ENCODE peak calls at places on chromosomes 5 and 9, in seven cellular contexts. One of them, this sample, is unnamed.

GRCh38 chr9:113702423-113702755 is 173.7 kb upstream of the ZNF618 start:
- DNase-seq in uterus: no peak
- DNase-seq in PC-9: no peak
- DNase-seq in mammary epithelial cell: no peak
- DNase-seq in Peyer's patch: no peak
- DNase-seq in upper lobe of right lung: no peak
- DNase-seq in heart left ventricle: no peak
- DNase-seq in this sample: no peak

GRCh38 chr5:1011741-1012315 is 3.2 kb downstream of the NKD2 start:
- DNase-seq in uterus: no peak
- DNase-seq in PC-9: peak; percentile 9
- DNase-seq in mammary epithelial cell: no peak
- DNase-seq in Peyer's patch: no peak
- DNase-seq in upper lobe of right lung: peak; percentile 50
- DNase-seq in heart left ventricle: peak; percentile 13
- DNase-seq in this sample: no peak

GRCh38 chr5:31449175-31449574 is 82.7 kb downstream of the DROSHA start:
- DNase-seq in uterus: no peak
- DNase-seq in PC-9: no peak
- DNase-seq in mammary epithelial cell: no peak
- DNase-seq in Peyer's patch: no peak
- DNase-seq in upper lobe of right lung: no peak
- DNase-seq in heart left ventricle: no peak
- DNase-seq in this sample: no peak

GRCh38 chr5:167049043-167049663 is 1242.3 kb upstream of the WWC1 start:
- DNase-seq in uterus: no peak
- DNase-seq in PC-9: peak; percentile 6
- DNase-seq in mammary epithelial cell: peak; percentile 32
- DNase-seq in Peyer's patch: no peak
- DNase-seq in upper lobe of right lung: no peak
- DNase-seq in heart left ventricle: peak; percentile 25
- DNase-seq in this sample: no peak

GRCh38 chr5:168375214-168375613 is 83.8 kb downstream of the WWC1 start:
- DNase-seq in uterus: no peak
- DNase-seq in PC-9: no peak
- DNase-seq in mammary epithelial cell: no peak
- DNase-seq in Peyer's patch: no peak
- DNase-seq in upper lobe of right lung: no peak
- DNase-seq in heart left ventricle: no peak
- DNase-seq in this sample: no peak

GRCh38 chr5:150582281-150582791 is 58.1 kb upstream of the SYNPO start:
- DNase-seq in uterus: peak; percentile 66
- DNase-seq in PC-9: no peak
- DNase-seq in mammary epithelial cell: no peak
- DNase-seq in Peyer's patch: no peak
- DNase-seq in upper lobe of right lung: peak; percentile 78
- DNase-seq in heart left ventricle: peak; percentile 81
- DNase-seq in this sample: no peak

GRCh38 chr5:11608530-11608929 is 295.7 kb downstream of the CTNND2 start:
- DNase-seq in uterus: no peak
- DNase-seq in PC-9: no peak
- DNase-seq in mammary epithelial cell: no peak
- DNase-seq in Peyer's patch: no peak
- DNase-seq in upper lobe of right lung: no peak
- DNase-seq in heart left ventricle: no peak
- DNase-seq in this sample: no peak

GRCh38 chr5:125481506-125482455 is 735.3 kb upstream of the ZNF608 start:
- DNase-seq in uterus: no peak
- DNase-seq in PC-9: no peak
- DNase-seq in mammary epithelial cell: no peak
- DNase-seq in Peyer's patch: no peak
- DNase-seq in upper lobe of right lung: no peak
- DNase-seq in heart left ventricle: no peak
- DNase-seq in this sample: no peak

GRCh38 chr5:59218424-59219045 is 635.7 kb downstream of the RAB3C start:
- DNase-seq in uterus: no peak
- DNase-seq in PC-9: no peak
- DNase-seq in mammary epithelial cell: no peak
- DNase-seq in Peyer's patch: no peak
- DNase-seq in upper lobe of right lung: no peak
- DNase-seq in heart left ventricle: no peak
- DNase-seq in this sample: no peak

GRCh38 chr5:175920506-175920865 is 47.6 kb downstream of the THOC3 start:
- DNase-seq in uterus: no peak
- DNase-seq in PC-9: no peak
- DNase-seq in mammary epithelial cell: no peak
- DNase-seq in Peyer's patch: no peak
- DNase-seq in upper lobe of right lung: no peak
- DNase-seq in heart left ventricle: no peak
- DNase-seq in this sample: no peak

GRCh38 chr5:1003296-1003937 is 5.2 kb upstream of the NKD2 start:
- DNase-seq in uterus: peak; percentile 16
- DNase-seq in PC-9: peak; percentile 80
- DNase-seq in mammary epithelial cell: peak; percentile 95
- DNase-seq in Peyer's patch: peak; percentile 13
- DNase-seq in upper lobe of right lung: peak; percentile 75
- DNase-seq in heart left ventricle: no peak
- DNase-seq in this sample: no peak

GRCh38 chr5:81965510-81965909 is 6.3 kb upstream of the ATG10 start:
- DNase-seq in uterus: no peak
- DNase-seq in PC-9: no peak
- DNase-seq in mammary epithelial cell: peak; percentile 17
- DNase-seq in Peyer's patch: no peak
- DNase-seq in upper lobe of right lung: no peak
- DNase-seq in heart left ventricle: no peak
- DNase-seq in this sample: no peak

GRCh38 chr5:98631311-98632054 is 142.0 kb upstream of the RGMB start:
- DNase-seq in uterus: no peak
- DNase-seq in PC-9: no peak
- DNase-seq in mammary epithelial cell: peak; percentile 34
- DNase-seq in Peyer's patch: no peak
- DNase-seq in upper lobe of right lung: no peak
- DNase-seq in heart left ventricle: no peak
- DNase-seq in this sample: no peak

GRCh38 chr5:142286111-142286510 is 38.7 kb downstream of the SPRY4 start:
- DNase-seq in uterus: no peak
- DNase-seq in PC-9: no peak
- DNase-seq in mammary epithelial cell: no peak
- DNase-seq in Peyer's patch: no peak
- DNase-seq in upper lobe of right lung: no peak
- DNase-seq in heart left ventricle: no peak
- DNase-seq in this sample: no peak

GRCh38 chr5:43386960-43387362 is 25.2 kb downstream of the CCL28 start:
- DNase-seq in uterus: no peak
- DNase-seq in PC-9: no peak
- DNase-seq in mammary epithelial cell: peak; percentile 70
- DNase-seq in Peyer's patch: no peak
- DNase-seq in upper lobe of right lung: no peak
- DNase-seq in heart left ventricle: no peak
- DNase-seq in this sample: no peak

GRCh38 chr5:176540476-176540899 is 3.3 kb upstream of the RNF44 start:
- DNase-seq in uterus: no peak
- DNase-seq in PC-9: no peak
- DNase-seq in mammary epithelial cell: no peak
- DNase-seq in Peyer's patch: no peak
- DNase-seq in upper lobe of right lung: no peak
- DNase-seq in heart left ventricle: peak; percentile 13
- DNase-seq in this sample: no peak

GRCh38 chr5:107282061-107282460 is 388.7 kb downstream of the EFNA5 start:
- DNase-seq in uterus: no peak
- DNase-seq in PC-9: no peak
- DNase-seq in mammary epithelial cell: no peak
- DNase-seq in Peyer's patch: no peak
- DNase-seq in upper lobe of right lung: no peak
- DNase-seq in heart left ventricle: no peak
- DNase-seq in this sample: no peak

DNA sequence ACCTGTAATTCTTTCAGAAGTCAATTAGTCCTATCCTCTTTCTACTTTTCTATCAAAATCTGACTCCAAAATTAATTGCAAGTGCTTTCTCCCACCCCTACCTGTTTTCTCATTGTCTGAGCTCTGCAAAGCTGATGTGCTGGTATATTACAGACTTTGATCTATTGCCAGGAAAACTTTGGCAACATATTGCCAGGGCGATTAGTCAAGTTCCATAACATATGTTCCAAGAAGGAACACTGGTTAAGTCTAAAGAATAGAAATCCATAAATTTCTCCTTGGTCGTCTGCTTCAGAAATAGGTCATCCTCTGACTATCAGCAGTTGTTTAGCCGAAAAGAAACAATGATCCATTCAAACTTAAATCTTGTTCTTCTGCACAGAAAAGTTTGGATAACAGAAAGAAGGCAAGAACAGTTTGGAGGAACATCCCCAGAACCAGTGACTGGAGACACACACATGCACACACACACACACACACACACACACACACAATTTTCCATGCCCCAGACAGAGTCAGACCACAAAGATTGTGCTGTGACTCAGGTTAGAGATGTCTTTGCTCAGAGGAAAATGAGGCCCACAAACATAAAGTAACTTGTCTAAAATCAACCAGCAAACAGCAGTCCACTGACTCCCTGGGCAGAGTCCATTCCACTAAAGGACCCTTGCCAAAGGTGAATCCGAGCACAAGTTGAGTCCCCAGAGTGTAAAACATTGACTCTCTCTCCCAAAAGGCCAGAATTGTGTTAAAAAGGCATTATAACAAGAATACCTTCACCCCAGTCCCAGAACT is 202.1 kb downstream of the DEPDC1B start:
- DNase-seq in uterus: no peak
- DNase-seq in PC-9: no peak
- DNase-seq in mammary epithelial cell: peak; percentile 73
- DNase-seq in Peyer's patch: no peak
- DNase-seq in upper lobe of right lung: no peak
- DNase-seq in heart left ventricle: no peak
- DNase-seq in this sample: no peak
- H3K27ac ChIP-seq in uterus: no peak overlapping the region
- H3K27ac ChIP-seq in PC-9: no peak overlapping the region
- H3K27ac ChIP-seq in mammary epithelial cell: no peak overlapping the region
- H3K27ac ChIP-seq in Peyer's patch: no peak overlapping the region
- H3K27ac ChIP-seq in upper lobe of right lung: no peak overlapping the region
- H3K27ac ChIP-seq in heart left ventricle: no peak overlapping the region
- H3K27ac ChIP-seq in this sample: no peak overlapping the region

GRCh38 chr9:17148324-17148723 is 13.5 kb downstream of the CNTLN start:
- DNase-seq in uterus: no peak
- DNase-seq in PC-9: no peak
- DNase-seq in mammary epithelial cell: no peak
- DNase-seq in Peyer's patch: no peak
- DNase-seq in upper lobe of right lung: no peak
- DNase-seq in heart left ventricle: no peak
- DNase-seq in this sample: no peak
- H3K9me3 ChIP-seq in uterus: no peaks in the 10 kb centered on the region
- H3K9me3 ChIP-seq in PC-9: no peaks in the 10 kb centered on the region
- H3K9me3 ChIP-seq in mammary epithelial cell: no peaks in the 10 kb centered on the region
- H3K9me3 ChIP-seq in Peyer's patch: no peaks in the 10 kb centered on the region
- H3K9me3 ChIP-seq in upper lobe of right lung: no peaks in the 10 kb centered on the region
- H3K9me3 ChIP-seq in heart left ventricle: no peaks in the 10 kb centered on the region
- H3K9me3 ChIP-seq in this sample: no peaks in the 10 kb centered on the region

GRCh38 chr5:57551974-57552537 is 69.4 kb upstream of the ACTBL2 start:
- DNase-seq in uterus: no peak
- DNase-seq in PC-9: no peak
- DNase-seq in mammary epithelial cell: peak; percentile 78
- DNase-seq in Peyer's patch: no peak
- DNase-seq in upper lobe of right lung: no peak
- DNase-seq in heart left ventricle: no peak
- DNase-seq in this sample: no peak
- H3K27ac ChIP-seq in uterus: no peak overlapping the region
- H3K27ac ChIP-seq in PC-9: no peak overlapping the region
- H3K27ac ChIP-seq in mammary epithelial cell: no peak overlapping the region
- H3K27ac ChIP-seq in Peyer's patch: no peak overlapping the region
- H3K27ac ChIP-seq in upper lobe of right lung: no peak overlapping the region
- H3K27ac ChIP-seq in heart left ventricle: no peak overlapping the region
- H3K27ac ChIP-seq in this sample: no peak overlapping the region

GRCh38 chr5:4762316-4762715 is 377.8 kb upstream of the ADAMTS16 start:
- DNase-seq in uterus: no peak
- DNase-seq in PC-9: no peak
- DNase-seq in mammary epithelial cell: no peak
- DNase-seq in Peyer's patch: no peak
- DNase-seq in upper lobe of right lung: no peak
- DNase-seq in heart left ventricle: no peak
- DNase-seq in this sample: no peak

GRCh38 chr5:4758550-4758949 is 381.6 kb upstream of the ADAMTS16 start:
- DNase-seq in uterus: no peak
- DNase-seq in PC-9: no peak
- DNase-seq in mammary epithelial cell: peak; percentile 8
- DNase-seq in Peyer's patch: no peak
- DNase-seq in upper lobe of right lung: no peak
- DNase-seq in heart left ventricle: no peak
- DNase-seq in this sample: no peak
- H3K9me3 ChIP-seq in uterus: no peaks in the 10 kb centered on the region
- H3K9me3 ChIP-seq in PC-9: no peaks in the 10 kb centered on the region
- H3K9me3 ChIP-seq in mammary epithelial cell: no peaks in the 10 kb centered on the region
- H3K9me3 ChIP-seq in Peyer's patch: no peaks in the 10 kb centered on the region
- H3K9me3 ChIP-seq in upper lobe of right lung: no peaks in the 10 kb centered on the region
- H3K9me3 ChIP-seq in heart left ventricle: no peaks in the 10 kb centered on the region
- H3K9me3 ChIP-seq in this sample: peaks cover 4% of the 10 kb centered on the region

GRCh38 chr9:99511723-99512122 is 289.6 kb downstream of the SEC61B start:
- DNase-seq in uterus: no peak
- DNase-seq in PC-9: no peak
- DNase-seq in mammary epithelial cell: no peak
- DNase-seq in Peyer's patch: no peak
- DNase-seq in upper lobe of right lung: no peak
- DNase-seq in heart left ventricle: no peak
- DNase-seq in this sample: no peak
- H3K27ac ChIP-seq in uterus: no peak overlapping the region
- H3K27ac ChIP-seq in PC-9: no peak overlapping the region
- H3K27ac ChIP-seq in mammary epithelial cell: no peak overlapping the region
- H3K27ac ChIP-seq in Peyer's patch: no peak overlapping the region
- H3K27ac ChIP-seq in upper lobe of right lung: no peak overlapping the region
- H3K27ac ChIP-seq in heart left ventricle: no peak overlapping the region
- H3K27ac ChIP-seq in this sample: no peak overlapping the region

GRCh38 chr9:137351781-137352501 is 49.9 kb upstream of the NRARP start:
- DNase-seq in uterus: no peak
- DNase-seq in PC-9: no peak
- DNase-seq in mammary epithelial cell: no peak
- DNase-seq in Peyer's patch: no peak
- DNase-seq in upper lobe of right lung: no peak
- DNase-seq in heart left ventricle: no peak
- DNase-seq in this sample: no peak
- H3K9me3 ChIP-seq in uterus: no peaks in the 10 kb centered on the region
- H3K9me3 ChIP-seq in PC-9: peaks cover 1% of the 10 kb centered on the region
- H3K9me3 ChIP-seq in mammary epithelial cell: peaks cover 23% of the 10 kb centered on the region
- H3K9me3 ChIP-seq in Peyer's patch: peaks cover 12% of the 10 kb centered on the region
- H3K9me3 ChIP-seq in upper lobe of right lung: peaks cover 3% of the 10 kb centered on the region
- H3K9me3 ChIP-seq in heart left ventricle: no peaks in the 10 kb centered on the region
- H3K9me3 ChIP-seq in this sample: peaks cover 16% of the 10 kb centered on the region

GRCh38 chr5:36879274-36880033 is 2.9 kb downstream of the NIPBL start:
- DNase-seq in uterus: no peak
- DNase-seq in PC-9: no peak
- DNase-seq in mammary epithelial cell: no peak
- DNase-seq in Peyer's patch: no peak
- DNase-seq in upper lobe of right lung: no peak
- DNase-seq in heart left ventricle: no peak
- DNase-seq in this sample: no peak
- H3K27ac ChIP-seq in uterus: peak overlapping the region; percentile 97
- H3K27ac ChIP-seq in PC-9: peak overlapping the region; percentile 82
- H3K27ac ChIP-seq in mammary epithelial cell: peak overlapping the region; percentile 92
- H3K27ac ChIP-seq in Peyer's patch: no peak overlapping the region
- H3K27ac ChIP-seq in upper lobe of right lung: peak overlapping the region; percentile 96
- H3K27ac ChIP-seq in heart left ventricle: peak overlapping the region; percentile 98
- H3K27ac ChIP-seq in this sample: no peak overlapping the region

GRCh38 chr5:165119175-165119574 is 1613.8 kb downstream of the MAT2B start:
- DNase-seq in uterus: no peak
- DNase-seq in PC-9: no peak
- DNase-seq in mammary epithelial cell: no peak
- DNase-seq in Peyer's patch: no peak
- DNase-seq in upper lobe of right lung: no peak
- DNase-seq in heart left ventricle: no peak
- DNase-seq in this sample: no peak
- H3K9me3 ChIP-seq in uterus: no peaks in the 10 kb centered on the region
- H3K9me3 ChIP-seq in PC-9: no peaks in the 10 kb centered on the region
- H3K9me3 ChIP-seq in mammary epithelial cell: peaks cover 3% of the 10 kb centered on the region
- H3K9me3 ChIP-seq in Peyer's patch: no peaks in the 10 kb centered on the region
- H3K9me3 ChIP-seq in upper lobe of right lung: no peaks in the 10 kb centered on the region
- H3K9me3 ChIP-seq in heart left ventricle: no peaks in the 10 kb centered on the region
- H3K9me3 ChIP-seq in this sample: peaks cover 5% of the 10 kb centered on the region